ENCODE peak calls at places on chromosomes 4 and X, in five cellular contexts. N is GM23248, B is endothelial cell of umbilical vein, A is right cardiac atrium, X is spleen. F is an unnamed sample.

GRCh38 chrX:16643160-16643559 is 6.8 kb upstream of the S100G start:
- DNase-seq in N (peak; percentile 72), B (no peak), A (no peak), X (no peak), F (no peak)

GRCh38 chr4:124028172-124028571 is 631.6 kb downstream of the SPRY1 start:
- DNase-seq in N (no peak), B (no peak), A (peak; percentile 40), X (no peak), F (no peak)

GRCh38 chr4:77349796-77350195 is 192.8 kb downstream of the CCNG2 start:
- DNase-seq in N (peak; percentile 92), B (no peak), A (no peak), X (no peak), F (no peak)

GRCh38 chrX:148134578-148134977 is 153.4 kb downstream of the FMR1NB start:
- DNase-seq in N (no peak), B (no peak), A (no peak), X (no peak), F (no peak)

GRCh38 chr4:4860381-4860802 is 927 bp downstream of the MSX1 start:
- DNase-seq in N (no peak), B (peak; percentile 23), A (no peak), X (no peak), F (no peak)

GRCh38 chr4:80215449-80216052 is 18.2 kb downstream of the PRDM8 start:
- DNase-seq in N (peak; percentile 73), B (peak; percentile 44), A (no peak), X (no peak), F (no peak)

GRCh38 chr4:75718529-75718928 is 5.8 kb upstream of the USO1 start:
- DNase-seq in N (no peak), B (peak; percentile 29), A (no peak), X (no peak), F (no peak)

GRCh38 chr4:181684310-181684709 is 558.9 kb upstream of the TENM3 start:
- DNase-seq in N (peak; percentile 40), B (no peak), A (no peak), X (no peak), F (no peak)

GRCh38 chr4:2714071-2714770 is 41.9 kb downstream of the TNIP2 start:
- DNase-seq in N (peak; percentile 84), B (peak; percentile 99), A (peak; percentile 73), X (peak; percentile 42), F (peak; percentile 70)

GRCh38 chr4:25925486-25926201 is 11.6 kb downstream of the SMIM20 start:
- DNase-seq in N (peak; percentile 70), B (peak; percentile 29), A (peak; percentile 76), X (no peak), F (peak; percentile 37)

GRCh38 chr4:161419822-161420221 is 744.0 kb downstream of the FSTL5 start:
- DNase-seq in N (no peak), B (peak; percentile 25), A (no peak), X (no peak), F (no peak)

GRCh38 chr4:118994030-118994429 is 105.4 kb downstream of the SYNPO2 start:
- DNase-seq in N (no peak), B (no peak), A (no peak), X (no peak), F (no peak)

GRCh38 chr4:86019362-86019761 is 340.5 kb downstream of the MAPK10 start:
- DNase-seq in N (no peak), B (no peak), A (no peak), X (no peak), F (no peak)

GRCh38 chr4:147941373-147941772 is 209.5 kb downstream of the ARHGAP10 start:
- DNase-seq in N (no peak), B (no peak), A (no peak), X (no peak), F (no peak)

GRCh38 chr4:42519803-42520417 is 122.6 kb downstream of the SHISA3 start:
- DNase-seq in N (peak; percentile 59), B (peak; percentile 74), A (no peak), X (no peak), F (peak; percentile 51)

GRCh38 chrX:66110112-66110511 is 53.9 kb upstream of the HEPH start:
- DNase-seq in N (peak; percentile 49), B (peak; percentile 1), A (no peak), X (no peak), F (no peak)

GRCh38 chr4:145179201-145179860 is 1.1 kb downstream of the OTUD4 start:
- DNase-seq in N (peak; percentile 85), B (peak; percentile 69), A (peak; percentile 90), X (peak; percentile 96), F (peak; percentile 79)

GRCh38 chr4:181008164-181008563 is 1235.0 kb upstream of the TENM3 start:
- DNase-seq in N (no peak), B (no peak), A (no peak), X (no peak), F (no peak)

GRCh38 chrX:4173743-4174142 is 460.3 kb upstream of the PRKX start:
- DNase-seq in N (no peak), B (no peak), A (no peak), X (no peak), F (no peak)

GRCh38 chr4:169765845-169766244 is 8.1 kb upstream of the HPF1 start:
- DNase-seq in N (no peak), B (no peak), A (no peak), X (no peak), F (no peak)

GRCh38 chr4:37476256-37476655 is 209.9 kb downstream of the RELL1 start:
- DNase-seq in N (no peak), B (no peak), A (no peak), X (no peak), F (no peak)

GRCh38 chr4:4440333-4441061 is 53.6 kb downstream of the NSG1 start:
- DNase-seq in N (no peak), B (no peak), A (no peak), X (no peak), F (no peak)

GRCh38 chrX:7347465-7347864 is 199.5 kb upstream of the PUDP start:
- DNase-seq in N (no peak), B (no peak), A (no peak), X (no peak), F (no peak)

GRCh38 chrX:78945186-78945912 is at the start of gene P2RY10:
- DNase-seq in N (no peak), B (no peak), A (no peak), X (no peak), F (no peak)

GRCh38 chrX:63488546-63489373 is 137.6 kb upstream of the SPIN4 start:
- DNase-seq in N (no peak), B (no peak), A (no peak), X (no peak), F (no peak)

DNA sequence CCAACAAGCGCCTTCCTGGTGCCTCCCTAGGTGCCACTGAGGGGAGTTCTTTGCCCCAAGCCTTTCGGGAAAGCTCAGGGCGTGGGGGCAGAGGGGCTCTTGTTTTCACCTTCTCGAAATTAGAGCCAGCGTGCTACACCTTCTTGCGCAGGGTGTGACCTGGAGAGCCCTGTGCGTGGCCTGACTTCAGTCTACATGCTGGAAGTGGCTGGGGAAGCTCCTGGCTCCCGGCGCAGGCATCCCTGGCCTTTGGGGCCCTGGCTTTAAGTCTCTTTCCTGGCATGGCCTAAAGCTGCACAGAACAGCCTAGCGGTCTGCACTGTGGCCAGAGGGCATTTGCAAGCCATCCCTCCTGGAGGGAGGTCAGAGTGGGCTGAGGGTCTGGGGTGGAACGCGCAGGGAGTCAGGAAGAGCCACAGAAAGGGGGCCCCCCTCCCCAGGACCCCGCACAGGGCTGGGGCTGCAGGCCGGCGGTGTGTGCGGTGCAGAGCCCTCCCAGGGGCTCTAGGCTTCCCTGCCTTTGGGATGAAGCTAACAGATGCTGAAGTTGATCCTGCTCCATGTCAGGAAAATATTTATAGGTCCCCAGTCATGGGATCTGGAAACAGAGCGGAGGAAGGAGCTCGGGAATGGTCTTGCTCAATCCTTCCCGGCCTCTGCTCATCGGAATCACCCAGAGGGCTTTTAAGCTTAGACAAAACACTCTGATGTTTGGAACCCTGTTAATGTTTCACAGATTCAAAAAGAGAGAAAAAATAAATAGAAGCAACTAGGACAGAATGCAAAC is 781 bp upstream of the SPON2 start:
- DNase-seq in N (peak; percentile 66), B (no peak), A (peak; percentile 78), X (no peak), F (no peak)
- H3K27ac ChIP-seq in N (no peak overlapping the region), B (no peak overlapping the region), A (peak overlapping the region; percentile 40), X (peak overlapping the region; percentile 28), F (peak overlapping the region; percentile 62)

GRCh38 chr4:69860007-69860406 is at the start of gene SULT1E1:
- DNase-seq in N (no peak), B (peak; percentile 28), A (no peak), X (no peak), F (no peak)

GRCh38 chr4:69860521-69861298 is 765 bp upstream of the SULT1E1 start:
- DNase-seq in N (no peak), B (no peak), A (no peak), X (no peak), F (no peak)

GRCh38 chr4:69858683-69859082 is 1.3 kb downstream of the SULT1E1 start:
- DNase-seq in N (no peak), B (peak; percentile 77), A (no peak), X (no peak), F (no peak)

GRCh38 chr4:69859140-69859539 is 805 bp downstream of the SULT1E1 start:
- DNase-seq in N (no peak), B (no peak), A (no peak), X (no peak), F (no peak)

GRCh38 chr4:69855822-69856221 is 4.1 kb downstream of the SULT1E1 start:
- DNase-seq in N (no peak), B (no peak), A (no peak), X (no peak), F (no peak)
- H3K27ac ChIP-seq in N (no peak overlapping the region), B (no peak overlapping the region), A (no peak overlapping the region), X (no peak overlapping the region), F (no peak overlapping the region)

GRCh38 chr4:149985981-149986380 is 92.3 kb upstream of the DCLK2 start:
- DNase-seq in N (no peak), B (no peak), A (no peak), X (no peak), F (no peak)

GRCh38 chr4:149983931-149984330 is 94.3 kb upstream of the DCLK2 start:
- DNase-seq in N (no peak), B (no peak), A (no peak), X (no peak), F (no peak)

GRCh38 chr4:149986916-149987315 is 91.3 kb upstream of the DCLK2 start:
- DNase-seq in N (no peak), B (no peak), A (no peak), X (no peak), F (no peak)

GRCh38 chr4:149987330-149987751 is 90.9 kb upstream of the DCLK2 start:
- DNase-seq in N (no peak), B (peak; percentile 86), A (no peak), X (no peak), F (no peak)

DNA sequence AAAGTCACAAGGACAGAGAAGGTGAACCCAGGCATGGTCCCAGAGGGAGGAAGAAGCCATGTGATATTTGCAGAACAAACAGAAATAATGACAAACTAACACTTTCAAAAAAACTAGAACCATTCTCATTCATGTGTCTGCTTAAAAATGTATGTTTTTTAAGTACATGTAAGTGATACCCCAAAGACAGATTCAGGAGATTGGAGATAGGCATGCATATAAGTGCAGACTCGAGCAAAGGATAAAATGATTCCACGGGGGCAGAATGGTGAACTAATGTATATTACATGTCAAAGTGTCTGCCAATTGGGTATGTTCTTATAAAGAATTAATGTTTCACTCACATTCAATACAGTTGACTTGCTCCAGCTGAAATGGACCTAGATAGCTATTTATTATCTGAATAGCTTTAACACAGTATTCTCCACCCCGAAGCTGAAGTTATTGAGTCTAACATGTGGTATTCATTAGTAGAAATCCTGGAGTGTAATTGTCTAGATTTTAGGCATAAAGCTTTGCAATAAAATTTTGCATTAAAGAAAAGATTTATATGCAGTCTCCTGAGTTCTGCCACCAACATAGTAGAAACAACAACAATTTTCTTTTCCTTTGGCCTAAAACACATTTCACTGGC is 90.4 kb upstream of the DCLK2 start:
- DNase-seq in N (no peak), B (no peak), A (no peak), X (no peak), F (no peak)
- H3K27ac ChIP-seq in N (no peak overlapping the region), B (no peak overlapping the region), A (no peak overlapping the region), X (no peak overlapping the region), F (no peak overlapping the region)

GRCh38 chr4:127007336-127007735 is 625.4 kb upstream of the INTU start:
- DNase-seq in N (no peak), B (no peak), A (no peak), X (no peak), F (no peak)
- H3K27ac ChIP-seq in N (no peak overlapping the region), B (no peak overlapping the region), A (no peak overlapping the region), X (no peak overlapping the region), F (no peak overlapping the region)